ENCODE peak calls at places on chromosomes 16 and 17, in seven cellular contexts. One of them, this sample, is unnamed. For H3K4me1, the result is how much of the 10 kb centered on the place peaks cover.

GRCh38 chr17:57603978-57604377 is 141.1 kb downstream of the CCDC182 start:
- DNase-seq in CD4-positive, alpha-beta memory T cell: peak
- DNase-seq in aorta: peak
- DNase-seq in endothelial cell of umbilical vein: no peak
- DNase-seq in A549: no peak
- DNase-seq in CD8-positive, alpha-beta memory T cell: peak
- DNase-seq in cardiac muscle cell: no peak
- DNase-seq in this sample: peak

GRCh38 chr16:54538241-54538640 is 251.7 kb upstream of the IRX3 start:
- DNase-seq in CD4-positive, alpha-beta memory T cell: no peak
- DNase-seq in aorta: no peak
- DNase-seq in endothelial cell of umbilical vein: no peak
- DNase-seq in A549: no peak
- DNase-seq in CD8-positive, alpha-beta memory T cell: no peak
- DNase-seq in cardiac muscle cell: no peak
- DNase-seq in this sample: no peak

GRCh38 chr17:57516290-57517215 is 228.5 kb downstream of the CCDC182 start:
- DNase-seq in CD4-positive, alpha-beta memory T cell: no peak
- DNase-seq in aorta: no peak
- DNase-seq in endothelial cell of umbilical vein: no peak
- DNase-seq in A549: no peak
- DNase-seq in CD8-positive, alpha-beta memory T cell: no peak
- DNase-seq in cardiac muscle cell: no peak
- DNase-seq in this sample: no peak

GRCh38 chr17:13429201-13429600 is 172.5 kb downstream of the HS3ST3A1 start:
- DNase-seq in CD4-positive, alpha-beta memory T cell: no peak
- DNase-seq in aorta: no peak
- DNase-seq in endothelial cell of umbilical vein: no peak
- DNase-seq in A549: no peak
- DNase-seq in CD8-positive, alpha-beta memory T cell: no peak
- DNase-seq in cardiac muscle cell: peak
- DNase-seq in this sample: no peak

GRCh38 chr17:4806770-4807533 is at the start of gene PLD2:
- DNase-seq in CD4-positive, alpha-beta memory T cell: peak
- DNase-seq in aorta: peak
- DNase-seq in endothelial cell of umbilical vein: peak
- DNase-seq in A549: peak
- DNase-seq in CD8-positive, alpha-beta memory T cell: peak
- DNase-seq in cardiac muscle cell: peak
- DNase-seq in this sample: peak

GRCh38 chr17:58215685-58216084 is 3.4 kb downstream of the MKS1 start:
- DNase-seq in CD4-positive, alpha-beta memory T cell: no peak
- DNase-seq in aorta: no peak
- DNase-seq in endothelial cell of umbilical vein: no peak
- DNase-seq in A549: peak
- DNase-seq in CD8-positive, alpha-beta memory T cell: no peak
- DNase-seq in cardiac muscle cell: no peak
- DNase-seq in this sample: no peak

GRCh38 chr16:2473999-2474876 is 689 bp upstream of the TBC1D24 start:
- DNase-seq in CD4-positive, alpha-beta memory T cell: peak
- DNase-seq in aorta: peak
- DNase-seq in endothelial cell of umbilical vein: peak
- DNase-seq in A549: peak
- DNase-seq in CD8-positive, alpha-beta memory T cell: peak
- DNase-seq in cardiac muscle cell: peak
- DNase-seq in this sample: peak

GRCh38 chr16:995087-995486 is 13.5 kb downstream of the SOX8 start:
- DNase-seq in CD4-positive, alpha-beta memory T cell: no peak
- DNase-seq in aorta: no peak
- DNase-seq in endothelial cell of umbilical vein: no peak
- DNase-seq in A549: no peak
- DNase-seq in CD8-positive, alpha-beta memory T cell: no peak
- DNase-seq in cardiac muscle cell: peak
- DNase-seq in this sample: no peak

GRCh38 chr17:44304651-44305050 is 3.8 kb upstream of the RUNDC3A start:
- DNase-seq in CD4-positive, alpha-beta memory T cell: no peak
- DNase-seq in aorta: no peak
- DNase-seq in endothelial cell of umbilical vein: no peak
- DNase-seq in A549: no peak
- DNase-seq in CD8-positive, alpha-beta memory T cell: no peak
- DNase-seq in cardiac muscle cell: no peak
- DNase-seq in this sample: no peak

GRCh38 chr17:44522883-44523671 is 19.9 kb upstream of the GPATCH8 start:
- DNase-seq in CD4-positive, alpha-beta memory T cell: no peak
- DNase-seq in aorta: peak
- DNase-seq in endothelial cell of umbilical vein: peak
- DNase-seq in A549: peak
- DNase-seq in CD8-positive, alpha-beta memory T cell: no peak
- DNase-seq in cardiac muscle cell: peak
- DNase-seq in this sample: no peak

GRCh38 chr16:50311891-50312501 is 45.6 kb downstream of the ADCY7 start:
- DNase-seq in CD4-positive, alpha-beta memory T cell: no peak
- DNase-seq in aorta: no peak
- DNase-seq in endothelial cell of umbilical vein: no peak
- DNase-seq in A549: no peak
- DNase-seq in CD8-positive, alpha-beta memory T cell: no peak
- DNase-seq in cardiac muscle cell: no peak
- DNase-seq in this sample: no peak

GRCh38 chr17:56292010-56292409 is 138.7 kb downstream of the ANKFN1 start:
- DNase-seq in CD4-positive, alpha-beta memory T cell: no peak
- DNase-seq in aorta: no peak
- DNase-seq in endothelial cell of umbilical vein: peak
- DNase-seq in A549: no peak
- DNase-seq in CD8-positive, alpha-beta memory T cell: no peak
- DNase-seq in cardiac muscle cell: no peak
- DNase-seq in this sample: no peak

GRCh38 chr17:78318843-78319242 is 41.0 kb downstream of the SOCS3 start:
- DNase-seq in CD4-positive, alpha-beta memory T cell: no peak
- DNase-seq in aorta: no peak
- DNase-seq in endothelial cell of umbilical vein: no peak
- DNase-seq in A549: no peak
- DNase-seq in CD8-positive, alpha-beta memory T cell: no peak
- DNase-seq in cardiac muscle cell: no peak
- DNase-seq in this sample: no peak

GRCh38 chr16:79997257-79997656 is 396.7 kb upstream of the MAF start:
- DNase-seq in CD4-positive, alpha-beta memory T cell: no peak
- DNase-seq in aorta: no peak
- DNase-seq in endothelial cell of umbilical vein: peak
- DNase-seq in A549: peak
- DNase-seq in CD8-positive, alpha-beta memory T cell: no peak
- DNase-seq in cardiac muscle cell: peak
- DNase-seq in this sample: no peak

GRCh38 chr16:508884-509736 is 18.4 kb upstream of the CAPN15 start:
- DNase-seq in CD4-positive, alpha-beta memory T cell: no peak
- DNase-seq in aorta: peak
- DNase-seq in endothelial cell of umbilical vein: peak
- DNase-seq in A549: no peak
- DNase-seq in CD8-positive, alpha-beta memory T cell: no peak
- DNase-seq in cardiac muscle cell: no peak
- DNase-seq in this sample: no peak

GRCh38 chr17:70144260-70144846 is 25.0 kb upstream of the KCNJ2 start:
- DNase-seq in CD4-positive, alpha-beta memory T cell: no peak
- DNase-seq in aorta: no peak
- DNase-seq in endothelial cell of umbilical vein: peak
- DNase-seq in A549: peak
- DNase-seq in CD8-positive, alpha-beta memory T cell: no peak
- DNase-seq in cardiac muscle cell: peak
- DNase-seq in this sample: no peak

GRCh38 chr16:24778676-24779075 is 49.2 kb downstream of the TNRC6A start:
- DNase-seq in CD4-positive, alpha-beta memory T cell: no peak
- DNase-seq in aorta: no peak
- DNase-seq in endothelial cell of umbilical vein: no peak
- DNase-seq in A549: no peak
- DNase-seq in CD8-positive, alpha-beta memory T cell: no peak
- DNase-seq in cardiac muscle cell: no peak
- DNase-seq in this sample: no peak

DNA sequence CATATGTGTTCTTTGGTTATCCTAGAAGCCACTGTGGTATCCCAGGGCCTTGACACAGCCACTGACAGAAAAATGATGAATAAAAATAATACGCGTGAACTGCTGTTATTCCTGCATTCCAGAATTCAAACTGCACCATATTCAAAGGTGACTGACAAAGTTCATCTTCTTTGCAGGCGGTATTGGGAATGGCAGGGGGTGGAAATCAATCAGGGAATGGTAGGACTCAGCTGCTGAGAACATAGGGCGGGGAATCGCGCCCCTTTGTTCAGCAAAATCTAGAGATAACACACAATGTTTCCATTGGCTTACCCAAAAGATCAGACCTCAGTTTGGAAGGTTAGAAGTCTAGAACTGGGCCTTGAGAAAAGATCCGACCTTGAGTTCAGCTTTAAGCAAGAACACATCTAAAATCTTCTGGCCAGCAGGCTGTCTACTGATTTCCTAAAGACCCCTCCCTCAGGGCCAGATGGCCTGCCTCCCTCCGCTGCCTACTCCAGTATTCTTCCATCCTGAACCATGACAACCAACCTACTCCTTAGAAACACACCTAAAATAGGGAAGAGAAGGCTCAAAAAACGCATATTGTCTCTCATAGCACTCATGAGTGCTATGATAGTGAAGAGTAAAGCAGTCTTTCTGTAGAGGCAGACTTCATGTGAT is 34.1 kb downstream of the CDK5R1 start:
- DNase-seq in CD4-positive, alpha-beta memory T cell: no peak
- DNase-seq in aorta: no peak
- DNase-seq in endothelial cell of umbilical vein: no peak
- DNase-seq in A549: no peak
- DNase-seq in CD8-positive, alpha-beta memory T cell: no peak
- DNase-seq in cardiac muscle cell: no peak
- DNase-seq in this sample: no peak
- H3K4me1 ChIP-seq in CD4-positive, alpha-beta memory T cell: half or more
- H3K4me1 ChIP-seq in aorta: under half
- H3K4me1 ChIP-seq in endothelial cell of umbilical vein: under half
- H3K4me1 ChIP-seq in A549: under half
- H3K4me1 ChIP-seq in CD8-positive, alpha-beta memory T cell: half or more
- H3K4me1 ChIP-seq in cardiac muscle cell: under half
- H3K4me1 ChIP-seq in this sample: half or more

GRCh38 chr16:67442581-67443255 is 11.8 kb downstream of the HSD11B2 start:
- DNase-seq in CD4-positive, alpha-beta memory T cell: no peak
- DNase-seq in aorta: no peak
- DNase-seq in endothelial cell of umbilical vein: no peak
- DNase-seq in A549: no peak
- DNase-seq in CD8-positive, alpha-beta memory T cell: no peak
- DNase-seq in cardiac muscle cell: no peak
- DNase-seq in this sample: no peak
- H3K4me1 ChIP-seq in CD4-positive, alpha-beta memory T cell: under half
- H3K4me1 ChIP-seq in aorta: under half
- H3K4me1 ChIP-seq in endothelial cell of umbilical vein: under half
- H3K4me1 ChIP-seq in A549: under half
- H3K4me1 ChIP-seq in CD8-positive, alpha-beta memory T cell: under half
- H3K4me1 ChIP-seq in cardiac muscle cell: under half
- H3K4me1 ChIP-seq in this sample: under half

GRCh38 chr16:70758786-70759185 is 42.2 kb downstream of the VAC14 start:
- DNase-seq in CD4-positive, alpha-beta memory T cell: no peak
- DNase-seq in aorta: no peak
- DNase-seq in endothelial cell of umbilical vein: no peak
- DNase-seq in A549: no peak
- DNase-seq in CD8-positive, alpha-beta memory T cell: no peak
- DNase-seq in cardiac muscle cell: no peak
- DNase-seq in this sample: no peak
- H3K4me1 ChIP-seq in CD4-positive, alpha-beta memory T cell: under half
- H3K4me1 ChIP-seq in aorta: under half
- H3K4me1 ChIP-seq in endothelial cell of umbilical vein: under half
- H3K4me1 ChIP-seq in A549: under half
- H3K4me1 ChIP-seq in CD8-positive, alpha-beta memory T cell: under half
- H3K4me1 ChIP-seq in cardiac muscle cell: under half
- H3K4me1 ChIP-seq in this sample: under half

GRCh38 chr16:14309906-14310305 is 238.8 kb downstream of the MRTFB start:
- DNase-seq in CD4-positive, alpha-beta memory T cell: no peak
- DNase-seq in aorta: no peak
- DNase-seq in endothelial cell of umbilical vein: no peak
- DNase-seq in A549: peak
- DNase-seq in CD8-positive, alpha-beta memory T cell: no peak
- DNase-seq in cardiac muscle cell: no peak
- DNase-seq in this sample: no peak
- H3K4me1 ChIP-seq in CD4-positive, alpha-beta memory T cell: under half
- H3K4me1 ChIP-seq in aorta: under half
- H3K4me1 ChIP-seq in endothelial cell of umbilical vein: under half
- H3K4me1 ChIP-seq in A549: half or more
- H3K4me1 ChIP-seq in CD8-positive, alpha-beta memory T cell: under half
- H3K4me1 ChIP-seq in cardiac muscle cell: under half
- H3K4me1 ChIP-seq in this sample: under half

GRCh38 chr17:45833826-45834439 is 10.7 kb upstream of the SPPL2C start:
- DNase-seq in CD4-positive, alpha-beta memory T cell: no peak
- DNase-seq in aorta: no peak
- DNase-seq in endothelial cell of umbilical vein: no peak
- DNase-seq in A549: no peak
- DNase-seq in CD8-positive, alpha-beta memory T cell: no peak
- DNase-seq in cardiac muscle cell: no peak
- DNase-seq in this sample: no peak
- H3K4me1 ChIP-seq in CD4-positive, alpha-beta memory T cell: under half
- H3K4me1 ChIP-seq in aorta: under half
- H3K4me1 ChIP-seq in endothelial cell of umbilical vein: under half
- H3K4me1 ChIP-seq in A549: under half
- H3K4me1 ChIP-seq in CD8-positive, alpha-beta memory T cell: under half
- H3K4me1 ChIP-seq in cardiac muscle cell: under half
- H3K4me1 ChIP-seq in this sample: under half

DNA sequence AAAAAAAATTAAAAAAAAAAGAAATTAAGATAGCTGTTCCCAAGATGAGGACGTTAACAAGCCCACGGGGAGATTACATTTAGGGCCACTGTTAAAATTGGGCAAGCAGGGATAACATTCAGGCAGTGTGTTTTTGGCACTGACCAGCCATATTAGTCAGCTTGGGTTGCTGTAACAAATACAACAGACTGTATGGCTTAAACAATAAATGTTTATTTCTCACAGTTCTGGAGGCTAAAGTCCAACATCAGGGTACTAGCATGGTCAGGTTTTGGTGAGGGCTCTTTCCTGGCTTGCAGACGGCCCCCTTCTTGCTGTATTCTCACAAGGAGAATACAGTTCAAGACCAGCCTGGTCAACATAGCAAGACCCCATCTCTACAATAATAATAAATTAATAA is 31.3 kb downstream of the ARSG start:
- DNase-seq in CD4-positive, alpha-beta memory T cell: no peak
- DNase-seq in aorta: no peak
- DNase-seq in endothelial cell of umbilical vein: no peak
- DNase-seq in A549: no peak
- DNase-seq in CD8-positive, alpha-beta memory T cell: no peak
- DNase-seq in cardiac muscle cell: no peak
- DNase-seq in this sample: no peak
- H3K4me1 ChIP-seq in CD4-positive, alpha-beta memory T cell: under half
- H3K4me1 ChIP-seq in aorta: under half
- H3K4me1 ChIP-seq in endothelial cell of umbilical vein: under half
- H3K4me1 ChIP-seq in A549: under half
- H3K4me1 ChIP-seq in CD8-positive, alpha-beta memory T cell: under half
- H3K4me1 ChIP-seq in cardiac muscle cell: under half
- H3K4me1 ChIP-seq in this sample: under half

GRCh38 chr16:25896412-25896811 is 204.7 kb downstream of the HS3ST4 start:
- DNase-seq in CD4-positive, alpha-beta memory T cell: no peak
- DNase-seq in aorta: no peak
- DNase-seq in endothelial cell of umbilical vein: no peak
- DNase-seq in A549: no peak
- DNase-seq in CD8-positive, alpha-beta memory T cell: no peak
- DNase-seq in cardiac muscle cell: no peak
- DNase-seq in this sample: no peak
- H3K4me1 ChIP-seq in CD4-positive, alpha-beta memory T cell: under half
- H3K4me1 ChIP-seq in aorta: under half
- H3K4me1 ChIP-seq in endothelial cell of umbilical vein: under half
- H3K4me1 ChIP-seq in A549: under half
- H3K4me1 ChIP-seq in CD8-positive, alpha-beta memory T cell: under half
- H3K4me1 ChIP-seq in cardiac muscle cell: under half
- H3K4me1 ChIP-seq in this sample: under half

This sample was measured in CD4-positive, CD25-positive, alpha-beta regulatory T cell.